ENCODE peak calls at places on chromosome 14, in eight cellular contexts. One of them, this sample, is unnamed.
A peak's percentile ranks its signal among the peaks of the same experiment; 100 is the strongest.

GRCh38 chr14:96158735-96159134 is 45.9 kb upstream of the BDKRB2 start:
- DNase-seq in testis: no peak
- DNase-seq in GM12878: no peak
- DNase-seq in ovary: no peak
- DNase-seq in Calu3: no peak
- DNase-seq in endothelial cell: no peak
- DNase-seq in fibroblast of the aortic adventitia: no peak
- DNase-seq in RWPE1: no peak
- DNase-seq in this sample: no peak

GRCh38 chr14:100773331-100774163 is 46.9 kb downstream of the DLK1 start:
- DNase-seq in Calu3: no peak
- DNase-seq in endothelial cell: no peak
- DNase-seq in fibroblast of the aortic adventitia: no peak
- DNase-seq in testis: no peak
- DNase-seq in GM12878: no peak
- DNase-seq in ovary: peak; percentile 2
- DNase-seq in RWPE1: no peak
- DNase-seq in this sample: no peak

GRCh38 chr14:104551851-104552737 is 27.5 kb upstream of the C14orf180 start:
- DNase-seq in Calu3: no peak
- DNase-seq in testis: no peak
- DNase-seq in fibroblast of the aortic adventitia: no peak
- DNase-seq in endothelial cell: peak; percentile 3
- DNase-seq in RWPE1: no peak
- DNase-seq in ovary: no peak
- DNase-seq in GM12878: no peak
- DNase-seq in this sample: no peak

GRCh38 chr14:72023128-72024042 is 91.2 kb downstream of the RGS6 start:
- DNase-seq in RWPE1: peak; percentile 56
- DNase-seq in Calu3: no peak
- DNase-seq in testis: no peak
- DNase-seq in ovary: no peak
- DNase-seq in GM12878: peak; percentile 25
- DNase-seq in fibroblast of the aortic adventitia: no peak
- DNase-seq in endothelial cell: no peak
- DNase-seq in this sample: no peak

GRCh38 chr14:48943913-48944312 is 642.3 kb downstream of the RPS29 start:
- DNase-seq in Calu3: no peak
- DNase-seq in GM12878: no peak
- DNase-seq in ovary: no peak
- DNase-seq in testis: no peak
- DNase-seq in RWPE1: no peak
- DNase-seq in fibroblast of the aortic adventitia: no peak
- DNase-seq in endothelial cell: no peak
- DNase-seq in this sample: no peak

GRCh38 chr14:70644016-70644415 is 2.3 kb downstream of the TTC9 start:
- DNase-seq in RWPE1: no peak
- DNase-seq in testis: no peak
- DNase-seq in ovary: no peak
- DNase-seq in fibroblast of the aortic adventitia: no peak
- DNase-seq in Calu3: no peak
- DNase-seq in endothelial cell: no peak
- DNase-seq in GM12878: no peak
- DNase-seq in this sample: no peak

GRCh38 chr14:104395941-104396681 is 183.5 kb upstream of the C14orf180 start:
- DNase-seq in fibroblast of the aortic adventitia: no peak
- DNase-seq in Calu3: no peak
- DNase-seq in ovary: no peak
- DNase-seq in endothelial cell: no peak
- DNase-seq in GM12878: no peak
- DNase-seq in testis: no peak
- DNase-seq in RWPE1: peak; percentile 18
- DNase-seq in this sample: peak; percentile 13

GRCh38 chr14:53458368-53458814 is 305.3 kb upstream of the DDHD1 start:
- DNase-seq in fibroblast of the aortic adventitia: peak; percentile 84
- DNase-seq in ovary: no peak
- DNase-seq in endothelial cell: no peak
- DNase-seq in Calu3: no peak
- DNase-seq in GM12878: no peak
- DNase-seq in RWPE1: peak; percentile 62
- DNase-seq in testis: no peak
- DNase-seq in this sample: no peak

GRCh38 chr14:98946995-98947394 is 325.0 kb downstream of the BCL11B start:
- DNase-seq in RWPE1: no peak
- DNase-seq in ovary: peak; percentile 48
- DNase-seq in testis: peak; percentile 49
- DNase-seq in endothelial cell: no peak
- DNase-seq in GM12878: no peak
- DNase-seq in Calu3: no peak
- DNase-seq in fibroblast of the aortic adventitia: no peak
- DNase-seq in this sample: no peak

GRCh38 chr14:77409131-77409533 is 14.2 kb downstream of the NOXRED1 start:
- DNase-seq in testis: no peak
- DNase-seq in GM12878: no peak
- DNase-seq in fibroblast of the aortic adventitia: peak; percentile 9
- DNase-seq in ovary: no peak
- DNase-seq in RWPE1: no peak
- DNase-seq in Calu3: peak; percentile 6
- DNase-seq in endothelial cell: peak; percentile 7
- DNase-seq in this sample: peak; percentile 34

GRCh38 chr14:52031781-52032180 is 37.1 kb downstream of the NID2 start:
- DNase-seq in RWPE1: no peak
- DNase-seq in fibroblast of the aortic adventitia: peak; percentile 99
- DNase-seq in testis: no peak
- DNase-seq in Calu3: no peak
- DNase-seq in GM12878: no peak
- DNase-seq in ovary: no peak
- DNase-seq in endothelial cell: no peak
- DNase-seq in this sample: no peak

GRCh38 chr14:77157716-77158115 is 16.1 kb upstream of the ZDHHC22 start:
- DNase-seq in RWPE1: no peak
- DNase-seq in endothelial cell: no peak
- DNase-seq in GM12878: no peak
- DNase-seq in ovary: no peak
- DNase-seq in testis: no peak
- DNase-seq in fibroblast of the aortic adventitia: no peak
- DNase-seq in Calu3: no peak
- DNase-seq in this sample: no peak

GRCh38 chr14:92421756-92422155 is 91.8 kb upstream of the RIN3 start:
- DNase-seq in RWPE1: no peak
- DNase-seq in endothelial cell: no peak
- DNase-seq in ovary: no peak
- DNase-seq in fibroblast of the aortic adventitia: peak; percentile 73
- DNase-seq in Calu3: no peak
- DNase-seq in GM12878: no peak
- DNase-seq in testis: no peak
- DNase-seq in this sample: no peak

GRCh38 chr14:53663709-53664108 is 292.9 kb downstream of the BMP4 start:
- DNase-seq in endothelial cell: peak; percentile 29
- DNase-seq in fibroblast of the aortic adventitia: peak; percentile 7
- DNase-seq in RWPE1: no peak
- DNase-seq in GM12878: no peak
- DNase-seq in testis: no peak
- DNase-seq in Calu3: peak; percentile 28
- DNase-seq in ovary: no peak
- DNase-seq in this sample: no peak

GRCh38 chr14:22084393-22085281 is 411.0 kb upstream of the OR4E1 start:
- DNase-seq in Calu3: peak; percentile 20
- DNase-seq in endothelial cell: peak; percentile 15
- DNase-seq in testis: peak; percentile 34
- DNase-seq in RWPE1: peak; percentile 32
- DNase-seq in fibroblast of the aortic adventitia: peak; percentile 70
- DNase-seq in ovary: peak; percentile 27
- DNase-seq in GM12878: peak; percentile 8
- DNase-seq in this sample: peak; percentile 71

GRCh38 chr14:21414137-21414631 is 30.4 kb upstream of the SUPT16H start:
- DNase-seq in RWPE1: no peak
- DNase-seq in endothelial cell: no peak
- DNase-seq in GM12878: peak; percentile 24
- DNase-seq in fibroblast of the aortic adventitia: no peak
- DNase-seq in Calu3: no peak
- DNase-seq in testis: no peak
- DNase-seq in ovary: no peak
- DNase-seq in this sample: no peak

GRCh38 chr14:39763402-39763890 is 331.2 kb upstream of the FBXO33 start:
- DNase-seq in fibroblast of the aortic adventitia: no peak
- DNase-seq in testis: no peak
- DNase-seq in Calu3: no peak
- DNase-seq in endothelial cell: no peak
- DNase-seq in GM12878: peak; percentile 7
- DNase-seq in ovary: no peak
- DNase-seq in RWPE1: no peak
- DNase-seq in this sample: no peak

GRCh38 chr14:100015251-100015655 is 50.0 kb upstream of the EVL start:
- DNase-seq in GM12878: peak; percentile 54
- DNase-seq in ovary: no peak
- DNase-seq in testis: no peak
- DNase-seq in fibroblast of the aortic adventitia: no peak
- DNase-seq in Calu3: no peak
- DNase-seq in endothelial cell: no peak
- DNase-seq in RWPE1: no peak
- DNase-seq in this sample: peak; percentile 22

GRCh38 chr14:52678591-52678990 is 16.8 kb downstream of the ERO1A start:
- DNase-seq in ovary: no peak
- DNase-seq in fibroblast of the aortic adventitia: no peak
- DNase-seq in GM12878: no peak
- DNase-seq in endothelial cell: no peak
- DNase-seq in testis: no peak
- DNase-seq in Calu3: no peak
- DNase-seq in RWPE1: no peak
- DNase-seq in this sample: peak; percentile 42

GRCh38 chr14:96581902-96582640 is 79.9 kb downstream of the PAPOLA start:
- DNase-seq in ovary: no peak
- DNase-seq in fibroblast of the aortic adventitia: no peak
- DNase-seq in endothelial cell: no peak
- DNase-seq in GM12878: no peak
- DNase-seq in Calu3: peak; percentile 22
- DNase-seq in testis: no peak
- DNase-seq in RWPE1: no peak
- DNase-seq in this sample: no peak

DNA sequence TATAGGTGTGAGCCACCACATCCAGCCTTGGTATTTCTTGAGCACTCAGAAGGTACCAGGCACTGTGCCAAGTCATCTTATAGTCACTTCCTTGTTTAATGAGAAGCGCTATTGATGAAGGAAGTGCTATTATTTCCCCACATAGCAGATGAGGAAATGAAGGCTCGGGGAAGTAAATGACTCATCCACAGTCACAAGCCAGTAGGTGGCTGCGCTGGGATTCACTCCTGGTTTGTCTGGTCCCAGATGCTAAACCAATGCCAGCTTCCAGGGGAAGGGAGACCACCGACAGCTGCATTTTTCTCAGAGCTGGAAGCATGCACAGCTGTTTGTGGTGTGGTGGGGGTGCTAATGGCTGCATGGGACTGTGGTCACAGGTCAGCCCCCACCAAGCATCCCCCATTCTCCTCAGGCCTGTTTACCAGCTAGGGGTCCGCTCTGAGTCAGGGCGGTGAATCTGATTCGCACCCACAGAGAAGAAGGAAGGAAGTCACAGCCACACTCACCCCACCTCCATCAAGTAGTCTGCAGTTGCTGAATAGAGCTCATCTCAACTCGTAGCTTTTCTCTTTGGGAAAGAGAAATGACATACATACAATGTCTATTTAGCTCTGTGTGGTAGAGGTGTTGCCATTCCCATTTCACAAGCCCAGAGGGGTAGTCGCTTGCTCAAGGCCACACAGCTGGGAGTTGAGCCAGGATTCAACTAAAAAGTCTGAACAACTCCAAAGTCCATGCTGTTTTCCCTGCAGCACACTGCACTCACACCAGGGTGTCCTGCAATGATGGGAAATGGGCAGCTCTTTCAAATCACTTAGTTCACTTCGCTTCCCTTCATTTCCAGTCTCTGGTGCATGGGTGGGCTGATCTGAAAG is 6.3 kb upstream of the LTBP2 start:
- DNase-seq in Calu3: peak; percentile 68
- DNase-seq in ovary: no peak
- DNase-seq in fibroblast of the aortic adventitia: peak; percentile 58
- DNase-seq in GM12878: no peak
- DNase-seq in testis: peak; percentile 58
- DNase-seq in endothelial cell: no peak
- DNase-seq in RWPE1: peak; percentile 50
- DNase-seq in this sample: peak; percentile 53
- TF ChIP-seq CTCF in Calu3: no peak
- TF ChIP-seq CTCF in ovary: no peak
- TF ChIP-seq CTCF in fibroblast of the aortic adventitia: no peak
- TF ChIP-seq CTCF in GM12878: no peak
- TF ChIP-seq CTCF in testis: no peak
- TF ChIP-seq CTCF in endothelial cell: no peak
- TF ChIP-seq CTCF in RWPE1: no peak
- TF ChIP-seq CTCF in this sample: no peak

GRCh38 chr14:73283592-73284379 is 46.5 kb downstream of the PAPLN start:
- DNase-seq in Calu3: no peak
- DNase-seq in ovary: no peak
- DNase-seq in fibroblast of the aortic adventitia: peak; percentile 38
- DNase-seq in endothelial cell: no peak
- DNase-seq in testis: no peak
- DNase-seq in GM12878: no peak
- DNase-seq in RWPE1: no peak
- DNase-seq in this sample: no peak
- TF ChIP-seq CTCF in Calu3: no peak
- TF ChIP-seq CTCF in ovary: no peak
- TF ChIP-seq CTCF in fibroblast of the aortic adventitia: peak; percentile 26
- TF ChIP-seq CTCF in endothelial cell: no peak
- TF ChIP-seq CTCF in testis: no peak
- TF ChIP-seq CTCF in GM12878: no peak
- TF ChIP-seq CTCF in RWPE1: no peak
- TF ChIP-seq CTCF in this sample: peak; percentile 35

DNA sequence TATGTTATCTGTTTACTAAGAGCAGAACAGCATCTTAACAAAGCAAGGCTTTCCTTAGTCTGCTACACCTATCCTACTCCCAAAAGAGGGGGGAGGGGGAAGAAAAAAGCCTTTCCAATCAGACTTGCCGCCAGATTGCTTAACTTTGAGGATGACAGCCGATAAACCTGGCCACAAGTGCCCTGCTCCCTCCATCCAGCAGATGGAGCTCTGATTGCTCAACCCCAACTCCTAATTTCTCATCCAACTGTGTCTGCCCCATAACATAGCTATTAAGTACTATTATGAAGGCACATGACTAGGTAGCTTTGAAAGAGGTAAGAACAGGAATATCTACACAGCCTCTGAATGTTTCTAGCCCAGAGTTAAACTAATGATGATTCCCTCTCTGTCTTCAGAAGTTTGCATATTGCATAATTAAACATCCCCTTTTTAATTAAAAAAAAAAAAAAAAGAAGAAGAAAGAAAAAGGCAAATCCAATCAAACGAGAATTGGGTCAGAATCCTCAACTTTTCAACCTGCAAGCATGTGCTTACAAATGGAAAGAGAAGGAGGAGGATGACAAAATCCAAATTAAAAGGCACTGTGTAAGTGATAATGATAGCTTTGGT is 247.4 kb downstream of the GALC start:
- DNase-seq in GM12878: no peak
- DNase-seq in fibroblast of the aortic adventitia: peak; percentile 57
- DNase-seq in Calu3: peak; percentile 44
- DNase-seq in RWPE1: peak; percentile 54
- DNase-seq in ovary: no peak
- DNase-seq in testis: peak; percentile 58
- DNase-seq in endothelial cell: peak; percentile 53
- DNase-seq in this sample: peak; percentile 22
- TF ChIP-seq CTCF in GM12878: peak; percentile 77
- TF ChIP-seq CTCF in fibroblast of the aortic adventitia: peak; percentile 76
- TF ChIP-seq CTCF in Calu3: peak; percentile 42
- TF ChIP-seq CTCF in RWPE1: peak; percentile 65
- TF ChIP-seq CTCF in ovary: no peak
- TF ChIP-seq CTCF in testis: peak; percentile 17
- TF ChIP-seq CTCF in endothelial cell: peak; percentile 68
- TF ChIP-seq CTCF in this sample: peak; percentile 84

GRCh38 chr14:25001096-25001982 is 48.6 kb downstream of the STXBP6 start:
- DNase-seq in testis: no peak
- DNase-seq in Calu3: no peak
- DNase-seq in fibroblast of the aortic adventitia: peak; percentile 61
- DNase-seq in endothelial cell: no peak
- DNase-seq in GM12878: no peak
- DNase-seq in RWPE1: no peak
- DNase-seq in ovary: no peak
- DNase-seq in this sample: no peak
- TF ChIP-seq CTCF in testis: no peak
- TF ChIP-seq CTCF in Calu3: no peak
- TF ChIP-seq CTCF in fibroblast of the aortic adventitia: no peak
- TF ChIP-seq CTCF in endothelial cell: no peak
- TF ChIP-seq CTCF in GM12878: no peak
- TF ChIP-seq CTCF in RWPE1: no peak
- TF ChIP-seq CTCF in ovary: no peak
- TF ChIP-seq CTCF in this sample: no peak